ENCODE peak calls at places on chromosomes 16 and 17, in four cellular contexts. G, O, K and C are unnamed samples.
A peak's percentile ranks its signal among the peaks of the same experiment; 100 is the strongest.

GRCh38 chr17:43372273-43372911 is 26.4 kb upstream of the ARL4D start:
- DNase-seq in G (no peak), O (no peak), K (no peak), C (no peak)

GRCh38 chr16:22945361-22945760 is 131.4 kb downstream of the HS3ST2 start:
- DNase-seq in G (no peak), O (no peak), K (no peak), C (no peak)

GRCh38 chr16:67857547-67858233 is 10.2 kb upstream of the CENPT start:
- DNase-seq in G (no peak), O (peak; percentile 70), K (peak; percentile 95), C (no peak)

GRCh38 chr17:14301279-14301760 is 439 bp downstream of the HS3ST3B1 start:
- DNase-seq in G (no peak), O (no peak), K (peak; percentile 43), C (no peak)

GRCh38 chr17:81432873-81433451 is 37.7 kb downstream of the BAHCC1 start:
- DNase-seq in G (no peak), O (no peak), K (no peak), C (no peak)

GRCh38 chr17:63338272-63338671 is 107.8 kb downstream of the CYB561 start:
- DNase-seq in G (no peak), O (no peak), K (no peak), C (no peak)

GRCh38 chr17:47295037-47295873 is 28.5 kb upstream of the EFCAB13 start:
- DNase-seq in G (no peak), O (no peak), K (no peak), C (no peak)

GRCh38 chr16:25256821-25257503 is 683 bp downstream of the ZKSCAN2 start:
- DNase-seq in G (no peak), O (no peak), K (peak; percentile 53), C (no peak)

GRCh38 chr16:84617068-84617630 is 729 bp downstream of the COTL1 start:
- DNase-seq in G (no peak), O (no peak), K (peak; percentile 31), C (no peak)

GRCh38 chr17:82534401-82534812 is 14.9 kb downstream of the FOXK2 start:
- DNase-seq in G (no peak), O (no peak), K (no peak), C (no peak)

GRCh38 chr17:77315551-77316190 is 174.9 kb downstream of the SEC14L1 start:
- DNase-seq in G (no peak), O (no peak), K (no peak), C (no peak)

GRCh38 chr17:79177877-79178276 is 103.3 kb downstream of the ENGASE start:
- DNase-seq in G (no peak), O (no peak), K (no peak), C (no peak)

GRCh38 chr16:12573730-12574383 is 229.8 kb downstream of the CPPED1 start:
- DNase-seq in G (no peak), O (no peak), K (peak; percentile 56), C (no peak)